ENCODE peak calls at places on chromosomes 1 and 21, in five cellular contexts. One of them, this sample, is unnamed.

GRCh38 chr21:30351534-30351933 is 3.1 kb upstream of the KRTAP23-1 start:
- DNase-seq in cardiac muscle cell: no peak
- DNase-seq in endodermal cell: no peak
- DNase-seq in hepatocyte: no peak
- DNase-seq in psoas muscle: no peak
- DNase-seq in this sample: no peak

GRCh38 chr1:156533568-156534220 is 33.1 kb upstream of the MEF2D start:
- DNase-seq in hepatocyte: no peak
- DNase-seq in endodermal cell: no peak
- DNase-seq in cardiac muscle cell: no peak
- DNase-seq in psoas muscle: no peak
- DNase-seq in this sample: no peak

GRCh38 chr1:20409017-20409416 is 77.0 kb downstream of the CAMK2N1 start:
- DNase-seq in cardiac muscle cell: no peak
- DNase-seq in hepatocyte: no peak
- DNase-seq in psoas muscle: no peak
- DNase-seq in endodermal cell: no peak
- DNase-seq in this sample: no peak

GRCh38 chr1:91557826-91558225 is 57.2 kb downstream of the CDC7 start:
- DNase-seq in psoas muscle: no peak
- DNase-seq in cardiac muscle cell: no peak
- DNase-seq in endodermal cell: no peak
- DNase-seq in hepatocyte: no peak
- DNase-seq in this sample: no peak

GRCh38 chr1:86259390-86259789 is 102.8 kb upstream of the COL24A1 start:
- DNase-seq in hepatocyte: no peak
- DNase-seq in psoas muscle: no peak
- DNase-seq in cardiac muscle cell: peak; percentile 48
- DNase-seq in endodermal cell: no peak
- DNase-seq in this sample: no peak

GRCh38 chr1:30785714-30786113 is 28.1 kb upstream of the LAPTM5 start:
- DNase-seq in endodermal cell: no peak
- DNase-seq in psoas muscle: no peak
- DNase-seq in cardiac muscle cell: no peak
- DNase-seq in hepatocyte: no peak
- DNase-seq in this sample: no peak

GRCh38 chr1:162192323-162192678 is 122.8 kb downstream of the NOS1AP start:
- DNase-seq in endodermal cell: no peak
- DNase-seq in hepatocyte: no peak
- DNase-seq in cardiac muscle cell: no peak
- DNase-seq in psoas muscle: no peak
- DNase-seq in this sample: no peak

GRCh38 chr1:223250632-223251015 is 107.6 kb upstream of the TLR5 start:
- DNase-seq in cardiac muscle cell: no peak
- DNase-seq in endodermal cell: no peak
- DNase-seq in psoas muscle: no peak
- DNase-seq in hepatocyte: no peak
- DNase-seq in this sample: no peak

GRCh38 chr1:221074325-221074724 is 195.1 kb downstream of the HLX start:
- DNase-seq in hepatocyte: no peak
- DNase-seq in psoas muscle: no peak
- DNase-seq in endodermal cell: no peak
- DNase-seq in cardiac muscle cell: peak; percentile 45
- DNase-seq in this sample: no peak

GRCh38 chr1:63812071-63812700 is 38.4 kb downstream of the ROR1 start:
- DNase-seq in endodermal cell: no peak
- DNase-seq in hepatocyte: no peak
- DNase-seq in psoas muscle: no peak
- DNase-seq in cardiac muscle cell: no peak
- DNase-seq in this sample: no peak

GRCh38 chr1:200795151-200795550 is 56.5 kb downstream of the CAMSAP2 start:
- DNase-seq in hepatocyte: no peak
- DNase-seq in endodermal cell: no peak
- DNase-seq in cardiac muscle cell: peak; percentile 29
- DNase-seq in psoas muscle: no peak
- DNase-seq in this sample: no peak

GRCh38 chr1:116538527-116538926 is 32.3 kb downstream of the CD58 start:
- DNase-seq in cardiac muscle cell: peak; percentile 12
- DNase-seq in endodermal cell: no peak
- DNase-seq in hepatocyte: peak; percentile 60
- DNase-seq in psoas muscle: no peak
- DNase-seq in this sample: no peak

GRCh38 chr1:155196893-155197638 is 10.6 kb downstream of the THBS3 start:
- DNase-seq in cardiac muscle cell: no peak
- DNase-seq in endodermal cell: no peak
- DNase-seq in hepatocyte: no peak
- DNase-seq in psoas muscle: peak; percentile 70
- DNase-seq in this sample: no peak

GRCh38 chr1:88979054-88979748 is 13.2 kb downstream of the KYAT3 start:
- DNase-seq in psoas muscle: no peak
- DNase-seq in hepatocyte: no peak
- DNase-seq in cardiac muscle cell: no peak
- DNase-seq in endodermal cell: no peak
- DNase-seq in this sample: no peak

GRCh38 chr1:174018565-174018964 is 3.6 kb downstream of the RC3H1 start:
- DNase-seq in hepatocyte: no peak
- DNase-seq in psoas muscle: no peak
- DNase-seq in endodermal cell: no peak
- DNase-seq in cardiac muscle cell: no peak
- DNase-seq in this sample: no peak

GRCh38 chr1:224880593-224881307 is 48.7 kb upstream of the DNAH14 start:
- DNase-seq in hepatocyte: peak; percentile 39
- DNase-seq in endodermal cell: peak; percentile 87
- DNase-seq in cardiac muscle cell: peak; percentile 28
- DNase-seq in psoas muscle: no peak
- DNase-seq in this sample: no peak

GRCh38 chr1:159921700-159922498 is 3.4 kb downstream of the TAGLN2 start:
- DNase-seq in cardiac muscle cell: peak; percentile 59
- DNase-seq in endodermal cell: peak; percentile 45
- DNase-seq in psoas muscle: no peak
- DNase-seq in hepatocyte: no peak
- DNase-seq in this sample: peak; percentile 51

GRCh38 chr1:69858534-69858933 is 290.8 kb downstream of the LRRC7 start:
- DNase-seq in endodermal cell: no peak
- DNase-seq in psoas muscle: no peak
- DNase-seq in cardiac muscle cell: peak; percentile 2
- DNase-seq in hepatocyte: no peak
- DNase-seq in this sample: no peak

GRCh38 chr1:197465528-197466205 is 197.6 kb downstream of the CRB1 start:
- DNase-seq in endodermal cell: no peak
- DNase-seq in psoas muscle: no peak
- DNase-seq in cardiac muscle cell: no peak
- DNase-seq in hepatocyte: no peak
- DNase-seq in this sample: no peak

GRCh38 chr1:61255324-61255703 is 173.0 kb downstream of the NFIA start:
- DNase-seq in endodermal cell: no peak
- DNase-seq in psoas muscle: no peak
- DNase-seq in hepatocyte: no peak
- DNase-seq in cardiac muscle cell: peak; percentile 36
- DNase-seq in this sample: no peak

GRCh38 chr21:34688145-34688544 is 19.4 kb downstream of the CLIC6 start:
- DNase-seq in cardiac muscle cell: peak; percentile 51
- DNase-seq in endodermal cell: no peak
- DNase-seq in hepatocyte: no peak
- DNase-seq in psoas muscle: no peak
- DNase-seq in this sample: no peak

GRCh38 chr1:67434491-67434890 is 4.3 kb upstream of the SERBP1 start:
- DNase-seq in psoas muscle: no peak
- DNase-seq in cardiac muscle cell: no peak
- DNase-seq in endodermal cell: no peak
- DNase-seq in hepatocyte: no peak
- DNase-seq in this sample: no peak

GRCh38 chr1:205444300-205444930 is 11.4 kb downstream of the BLACAT1 start:
- DNase-seq in hepatocyte: no peak
- DNase-seq in psoas muscle: no peak
- DNase-seq in endodermal cell: no peak
- DNase-seq in cardiac muscle cell: peak; percentile 45
- DNase-seq in this sample: no peak
- TF ChIP-seq CTCF in hepatocyte: no peak
- TF ChIP-seq CTCF in psoas muscle: no peak
- TF ChIP-seq CTCF in endodermal cell: peak; percentile 33
- TF ChIP-seq CTCF in cardiac muscle cell: no peak
- TF ChIP-seq CTCF in this sample: no peak

GRCh38 chr1:28580706-28581530 is 11.1 kb upstream of the RAB42 start:
- DNase-seq in psoas muscle: no peak
- DNase-seq in cardiac muscle cell: peak; percentile 38
- DNase-seq in hepatocyte: peak; percentile 50
- DNase-seq in endodermal cell: peak; percentile 72
- DNase-seq in this sample: no peak
- TF ChIP-seq CTCF in psoas muscle: no peak
- TF ChIP-seq CTCF in cardiac muscle cell: peak; percentile 11
- TF ChIP-seq CTCF in hepatocyte: no peak
- TF ChIP-seq CTCF in endodermal cell: peak; percentile 57
- TF ChIP-seq CTCF in this sample: no peak

GRCh38 chr21:41630917-41631316 is 123.0 kb upstream of the TMPRSS2 start:
- DNase-seq in endodermal cell: no peak
- DNase-seq in cardiac muscle cell: no peak
- DNase-seq in hepatocyte: no peak
- DNase-seq in psoas muscle: no peak
- DNase-seq in this sample: no peak

GRCh38 chr21:41632748-41633475 is 125.0 kb upstream of the TMPRSS2 start:
- DNase-seq in hepatocyte: no peak
- DNase-seq in psoas muscle: no peak
- DNase-seq in endodermal cell: no peak
- DNase-seq in cardiac muscle cell: no peak
- DNase-seq in this sample: no peak

GRCh38 chr21:41630249-41630648 is 122.3 kb upstream of the TMPRSS2 start:
- DNase-seq in endodermal cell: no peak
- DNase-seq in cardiac muscle cell: peak; percentile 99
- DNase-seq in psoas muscle: peak; percentile 37
- DNase-seq in hepatocyte: peak; percentile 92
- DNase-seq in this sample: no peak

GRCh38 chr21:41633627-41634026 is 125.7 kb upstream of the TMPRSS2 start:
- DNase-seq in hepatocyte: no peak
- DNase-seq in psoas muscle: no peak
- DNase-seq in endodermal cell: no peak
- DNase-seq in cardiac muscle cell: no peak
- DNase-seq in this sample: no peak

DNA sequence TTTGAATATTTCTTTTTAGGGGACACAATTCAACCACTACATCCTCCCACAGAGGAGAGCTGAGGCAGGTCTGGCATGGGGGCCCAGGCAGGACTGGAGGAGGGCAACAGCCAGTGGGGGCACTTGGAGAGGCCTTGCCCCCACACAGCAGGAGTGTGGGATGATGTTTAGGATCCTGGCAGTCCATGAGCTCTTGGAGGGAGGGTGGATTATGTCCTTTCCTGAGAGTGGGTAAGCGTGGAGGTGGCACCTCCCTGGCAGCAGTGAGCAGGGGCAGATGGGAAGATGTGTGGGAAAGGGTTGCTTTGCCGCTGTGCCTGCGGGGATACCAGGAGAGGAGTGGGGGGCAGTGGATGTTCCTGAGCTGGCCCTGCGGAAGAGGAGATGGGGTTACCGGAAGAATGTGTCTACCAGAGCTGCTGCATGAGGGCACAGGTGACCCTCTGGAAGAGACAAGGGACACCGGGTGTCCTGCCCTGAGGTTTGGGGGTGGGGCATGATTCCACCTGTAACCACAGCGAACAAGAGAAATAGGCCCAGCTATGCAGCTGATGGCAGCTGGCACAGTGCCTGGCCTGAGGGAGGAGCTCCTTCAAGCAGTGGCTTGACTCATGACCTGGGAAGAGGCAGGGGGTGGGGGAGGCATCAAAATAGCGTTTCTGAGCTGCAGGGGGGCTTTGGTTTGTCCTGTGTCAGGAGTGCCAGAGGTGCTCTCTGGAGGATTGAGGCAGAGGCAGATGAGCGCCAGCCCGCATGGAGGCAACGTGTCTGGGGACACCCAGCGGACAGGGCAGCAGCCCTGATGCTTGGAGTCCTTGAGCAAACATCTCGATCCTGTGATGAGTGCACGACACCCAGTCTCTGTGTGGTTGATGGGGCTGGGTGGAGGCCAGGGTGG is 123.9 kb upstream of the TMPRSS2 start:
- DNase-seq in psoas muscle: no peak
- DNase-seq in hepatocyte: peak; percentile 41
- DNase-seq in endodermal cell: no peak
- DNase-seq in cardiac muscle cell: peak; percentile 51
- DNase-seq in this sample: no peak
- TF ChIP-seq CTCF in psoas muscle: no peak
- TF ChIP-seq CTCF in hepatocyte: no peak
- TF ChIP-seq CTCF in endodermal cell: no peak
- TF ChIP-seq CTCF in cardiac muscle cell: no peak
- TF ChIP-seq CTCF in this sample: no peak

GRCh38 chr1:237932806-237933205 is 42.1 kb upstream of the ZP4 start:
- DNase-seq in hepatocyte: no peak
- DNase-seq in psoas muscle: no peak
- DNase-seq in endodermal cell: no peak
- DNase-seq in cardiac muscle cell: no peak
- DNase-seq in this sample: no peak

GRCh38 chr1:237938553-237938952 is 47.8 kb upstream of the ZP4 start:
- DNase-seq in hepatocyte: no peak
- DNase-seq in psoas muscle: no peak
- DNase-seq in cardiac muscle cell: no peak
- DNase-seq in endodermal cell: peak; percentile 83
- DNase-seq in this sample: no peak
- TF ChIP-seq CTCF in hepatocyte: no peak
- TF ChIP-seq CTCF in psoas muscle: no peak
- TF ChIP-seq CTCF in cardiac muscle cell: no peak
- TF ChIP-seq CTCF in endodermal cell: peak; percentile 68
- TF ChIP-seq CTCF in this sample: no peak

DNA sequence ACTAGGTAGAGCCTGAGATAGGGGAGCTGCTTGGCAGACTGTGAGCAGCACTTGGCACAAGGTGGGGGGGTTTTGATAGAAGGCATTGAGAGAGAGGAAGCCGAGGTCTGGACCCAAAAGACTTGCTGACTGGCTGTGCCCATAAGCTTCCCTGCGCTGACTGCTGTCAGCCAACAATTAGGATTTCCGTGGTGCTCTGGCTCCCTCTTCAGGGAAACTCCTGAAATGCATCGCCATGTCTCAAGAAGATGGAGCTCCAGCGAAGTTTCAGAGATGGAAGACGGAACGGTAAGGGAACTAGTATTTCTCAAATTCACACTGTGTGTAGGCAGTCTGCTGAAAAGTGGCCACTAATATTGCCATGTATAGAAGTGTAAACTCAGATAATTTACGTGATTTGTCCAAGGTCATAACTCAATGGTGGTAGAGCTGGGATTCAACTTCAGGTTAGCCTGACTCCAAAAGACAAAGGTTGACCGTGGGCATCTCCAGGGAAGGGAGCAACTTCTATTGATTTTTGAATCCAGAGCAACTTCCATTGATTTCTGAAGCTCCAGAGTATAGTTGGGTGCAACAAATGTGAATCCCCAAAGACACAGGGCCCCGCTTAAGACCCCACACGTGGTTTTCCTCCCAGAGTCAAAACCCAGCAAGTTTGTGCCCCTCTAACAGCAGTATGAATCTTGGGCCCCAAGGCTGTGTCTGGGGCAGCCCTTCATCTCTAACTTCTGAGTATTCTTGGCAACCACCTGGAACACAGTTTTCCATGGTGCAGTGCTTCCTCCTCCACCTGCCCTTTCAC is 44.5 kb upstream of the CRNN start:
- DNase-seq in hepatocyte: peak; percentile 58
- DNase-seq in endodermal cell: peak; percentile 82
- DNase-seq in cardiac muscle cell: peak; percentile 89
- DNase-seq in psoas muscle: peak; percentile 64
- DNase-seq in this sample: peak; percentile 59
- TF ChIP-seq CTCF in hepatocyte: peak; percentile 47
- TF ChIP-seq CTCF in endodermal cell: peak; percentile 75
- TF ChIP-seq CTCF in cardiac muscle cell: peak; percentile 90
- TF ChIP-seq CTCF in psoas muscle: peak; percentile 77
- TF ChIP-seq CTCF in this sample: no peak

This sample was measured in activated B cell treated with CpG ODN at 0.5 μM for 24 hours.